ENCODE peak calls at places on chromosomes 6 and 20, in four cellular contexts. R, J, Q and B are unnamed samples.

GRCh38 chr20:34022154-34022842 is 28.6 kb downstream of the RALY start:
- DNase-seq in R (no peak), J (no peak), Q (no peak), B (no peak)

GRCh38 chr6:166127624-166128472 is 39.8 kb downstream of the TBXT start:
- DNase-seq in R (peak), J (no peak), Q (no peak), B (no peak)

GRCh38 chr20:17594443-17594842 is 24.6 kb downstream of the DSTN start:
- DNase-seq in R (no peak), J (no peak), Q (no peak), B (peak)

GRCh38 chr6:98747960-98748359 is 86.4 kb upstream of the POU3F2 start:
- DNase-seq in R (no peak), J (no peak), Q (no peak), B (no peak)

GRCh38 chr20:53773792-53774371 is 180.2 kb upstream of the ZNF217 start:
- DNase-seq in R (no peak), J (no peak), Q (no peak), B (peak)

GRCh38 chr6:112197636-112198035 is 56.7 kb downstream of the LAMA4 start:
- DNase-seq in R (no peak), J (no peak), Q (no peak), B (no peak)

GRCh38 chr6:134853111-134854055 is 96.5 kb downstream of the ALDH8A1 start:
- DNase-seq in R (no peak), J (no peak), Q (no peak), B (no peak)

GRCh38 chr20:60695223-60695622 is 556.8 kb upstream of the CDH4 start:
- DNase-seq in R (no peak), J (peak), Q (no peak), B (peak)

GRCh38 chr6:165659945-165660862 is 2.8 kb downstream of the PDE10A start:
- DNase-seq in R (no peak), J (no peak), Q (peak), B (no peak)

GRCh38 chr6:158233214-158233795 is 65.2 kb downstream of the GTF2H5 start:
- DNase-seq in R (no peak), J (no peak), Q (no peak), B (no peak)

GRCh38 chr6:148827421-148827820 is 80.6 kb downstream of the UST start:
- DNase-seq in R (no peak), J (no peak), Q (no peak), B (no peak)

GRCh38 chr6:107607109-107607508 is 117.2 kb downstream of the SOBP start:
- DNase-seq in R (no peak), J (no peak), Q (peak), B (no peak)

GRCh38 chr20:31840906-31841816 is 4.2 kb downstream of the FOXS1 start:
- DNase-seq in R (no peak), J (no peak), Q (peak), B (no peak)

GRCh38 chr6:168469198-168469943 is 28.4 kb downstream of the SMOC2 start:
- DNase-seq in R (no peak), J (no peak), Q (no peak), B (no peak)

GRCh38 chr6:36840471-36841461 is 1.5 kb upstream of the CPNE5 start:
- DNase-seq in R (peak), J (no peak), Q (peak), B (no peak)

GRCh38 chr20:43959079-43959919 is 44.6 kb downstream of the TOX2 start:
- DNase-seq in R (no peak), J (no peak), Q (no peak), B (no peak)

GRCh38 chr6:121614115-121614514 is 178.7 kb downstream of the GJA1 start:
- DNase-seq in R (no peak), J (no peak), Q (no peak), B (no peak)

GRCh38 chr20:3492669-3493068 is 21.9 kb downstream of the ATRN start:
- DNase-seq in R (no peak), J (no peak), Q (no peak), B (no peak)

GRCh38 chr6:64538760-64539159 is 903.2 kb downstream of the PHF3 start:
- DNase-seq in R (no peak), J (no peak), Q (no peak), B (no peak)

GRCh38 chr6:16236009-16236501 is 2.3 kb upstream of the GMPR start:
- DNase-seq in R (no peak), J (no peak), Q (no peak), B (no peak)

GRCh38 chr20:34516874-34517542 is 786 bp downstream of the DYNLRB1 start:
- DNase-seq in R (no peak), J (no peak), Q (no peak), B (no peak)

GRCh38 chr6:77543601-77544000 is 80.3 kb upstream of the HTR1B start:
- DNase-seq in R (no peak), J (no peak), Q (no peak), B (no peak)

GRCh38 chr6:112034236-112034990 is 19.5 kb upstream of the CCN6 start:
- DNase-seq in R (no peak), J (no peak), Q (no peak), B (no peak)

GRCh38 chr20:38196592-38196991 is 31.5 kb upstream of the TGM2 start:
- DNase-seq in R (no peak), J (no peak), Q (peak), B (no peak)

GRCh38 chr6:146883640-146884531 is 285.1 kb downstream of the ADGB start:
- DNase-seq in R (no peak), J (no peak), Q (no peak), B (no peak)